ENCODE peak calls at places on chromosomes 5 and 9, in six cellular contexts. K is H1, W is HCT116, C is HepG2, M is K562, I is SK-N-SH. N is an unnamed sample.

GRCh38 chr9:2013688-2014087 is 1.5 kb upstream of the SMARCA2 start:
- DNase-seq in K (no peak), W (no peak), C (no peak), M (no peak), I (no peak), N (no peak)

GRCh38 chr5:89277791-89278190 is 394.8 kb upstream of the MEF2C start:
- DNase-seq in K (no peak), W (no peak), C (no peak), M (no peak), I (no peak), N (no peak)

GRCh38 chr9:5949103-5949699 is 58.5 kb downstream of the MLANA start:
- DNase-seq in K (no peak), W (no peak), C (no peak), M (no peak), I (no peak), N (no peak)

GRCh38 chr5:99879791-99880511 is 655.2 kb upstream of the FAM174A start:
- DNase-seq in K (no peak), W (no peak), C (no peak), M (no peak), I (no peak), N (no peak)

GRCh38 chr9:84823426-84824271 is 154.1 kb downstream of the NTRK2 start:
- DNase-seq in K (no peak), W (no peak), C (no peak), M (no peak), I (no peak), N (no peak)

GRCh38 chr5:79416499-79416898 is 97.4 kb downstream of the HOMER1 start:
- DNase-seq in K (no peak), W (no peak), C (no peak), M (no peak), I (peak), N (no peak)

GRCh38 chr5:139382781-139383180 is 316 bp downstream of the SLC23A1 start:
- DNase-seq in K (no peak), W (no peak), C (no peak), M (no peak), I (no peak), N (no peak)

GRCh38 chr9:125438506-125439433 is 177.1 kb downstream of the GAPVD1 start:
- DNase-seq in K (no peak), W (no peak), C (no peak), M (no peak), I (no peak), N (no peak)

GRCh38 chr9:124771867-124772621 is 933 bp upstream of the NR6A1 start:
- DNase-seq in K (peak), W (peak), C (peak), M (peak), I (peak), N (peak)

GRCh38 chr5:1538741-1539392 is 15.1 kb upstream of the LPCAT1 start:
- DNase-seq in K (no peak), W (no peak), C (no peak), M (no peak), I (no peak), N (no peak)

GRCh38 chr9:71780953-71781352 is 12.6 kb upstream of the CEMIP2 start:
- DNase-seq in K (no peak), W (no peak), C (no peak), M (no peak), I (no peak), N (no peak)

GRCh38 chr9:71778085-71778484 is 9.8 kb upstream of the CEMIP2 start:
- DNase-seq in K (no peak), W (no peak), C (peak), M (no peak), I (no peak), N (no peak)

GRCh38 chr9:71781391-71781790 is 13.1 kb upstream of the CEMIP2 start:
- DNase-seq in K (no peak), W (no peak), C (no peak), M (no peak), I (no peak), N (no peak)

DNA sequence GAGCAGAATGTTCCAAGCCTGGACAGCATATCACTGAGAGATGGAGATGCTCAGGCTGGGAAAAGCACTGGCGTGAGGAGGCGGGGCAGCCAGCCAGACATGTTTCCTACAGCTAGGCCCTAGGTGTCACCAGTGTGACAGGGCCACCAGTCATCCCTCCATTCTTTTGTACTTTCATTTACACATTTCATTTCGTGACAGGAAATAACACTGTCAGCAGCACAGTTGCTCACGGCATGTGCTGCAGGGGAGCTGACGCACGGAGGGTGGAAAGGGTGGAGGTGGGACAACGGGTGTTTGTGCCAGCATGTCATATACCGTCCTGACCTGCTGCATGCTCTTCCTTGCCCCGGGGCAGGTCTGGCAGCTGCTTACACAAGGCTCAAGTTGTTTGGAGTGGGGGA is 14.8 kb upstream of the CEMIP2 start:
- DNase-seq in K (no peak), W (no peak), C (peak), M (no peak), I (no peak), N (no peak)
- TF ChIP-seq SIN3A in K (no peak), W (no peak), C (no peak), M (no peak), I (no peak), N (no peak)

GRCh38 chr9:33880562-33881089 is 63.7 kb downstream of the UBE2R2 start:
- DNase-seq in K (peak), W (no peak), C (no peak), M (peak), I (no peak), N (no peak)
- TF ChIP-seq SIN3A in K (no peak), W (no peak), C (no peak), M (no peak), I (no peak), N (no peak)

GRCh38 chr5:106017243-106017857 is 1653.4 kb downstream of the EFNA5 start:
- DNase-seq in K (no peak), W (no peak), C (no peak), M (no peak), I (no peak), N (no peak)

GRCh38 chr5:106020889-106021288 is 1649.8 kb downstream of the EFNA5 start:
- DNase-seq in K (no peak), W (no peak), C (no peak), M (no peak), I (no peak), N (no peak)

GRCh38 chr5:106014262-106014661 is 1656.5 kb downstream of the EFNA5 start:
- DNase-seq in K (no peak), W (no peak), C (no peak), M (no peak), I (no peak), N (no peak)

DNA sequence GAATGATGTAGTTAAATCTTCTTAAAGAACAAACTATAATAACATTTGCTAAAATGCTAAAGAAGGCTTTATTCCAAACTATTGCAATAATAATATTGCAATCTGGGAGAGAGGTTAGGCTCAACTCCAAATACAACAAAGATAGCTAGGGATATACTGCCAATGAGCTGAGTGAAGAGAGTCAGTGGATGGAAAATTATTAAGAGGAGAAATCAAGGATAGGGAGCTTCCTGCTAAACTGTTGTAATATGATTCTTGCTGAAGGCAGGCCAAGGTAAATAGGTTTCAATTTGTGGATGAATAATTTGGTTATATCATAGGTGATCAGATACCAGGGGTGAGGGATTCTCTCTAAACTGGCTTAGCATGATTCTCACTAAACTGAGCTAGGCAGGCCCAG is 1651.5 kb downstream of the EFNA5 start:
- DNase-seq in K (no peak), W (no peak), C (no peak), M (no peak), I (no peak), N (no peak)
- TF ChIP-seq SIN3A in K (no peak), W (no peak), C (no peak), M (no peak), I (no peak), N (no peak)

GRCh38 chr5:110548171-110548570 is 178.3 kb downstream of the TMEM232 start:
- DNase-seq in K (no peak), W (no peak), C (no peak), M (no peak), I (no peak), N (no peak)

GRCh38 chr5:110549301-110549700 is 177.2 kb downstream of the TMEM232 start:
- DNase-seq in K (no peak), W (no peak), C (no peak), M (no peak), I (no peak), N (peak)

GRCh38 chr5:110542949-110543348 is 183.5 kb downstream of the TMEM232 start:
- DNase-seq in K (no peak), W (no peak), C (no peak), M (no peak), I (no peak), N (no peak)

GRCh38 chr5:110547495-110547894 is 179.0 kb downstream of the TMEM232 start:
- DNase-seq in K (no peak), W (no peak), C (no peak), M (no peak), I (no peak), N (no peak)

DNA sequence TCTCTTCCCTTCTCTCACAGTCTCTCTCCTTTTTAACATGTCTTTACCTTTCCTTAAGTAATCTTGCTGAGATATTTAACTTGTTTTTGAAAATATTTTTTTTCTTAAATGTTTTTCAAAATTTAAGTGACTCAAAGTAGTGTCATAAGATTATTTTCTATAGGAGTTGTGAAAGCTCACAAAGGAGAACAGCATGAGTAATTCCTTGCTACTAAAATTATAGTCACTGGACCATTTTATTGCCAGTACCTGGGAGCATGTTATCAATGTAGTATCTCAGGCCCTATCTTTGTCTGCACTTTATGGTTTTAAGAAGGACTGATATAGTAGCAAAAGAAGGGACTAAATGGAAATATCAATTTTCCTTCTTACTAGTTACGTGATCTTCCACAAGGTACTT is 181.9 kb downstream of the TMEM232 start:
- DNase-seq in K (no peak), W (no peak), C (no peak), M (no peak), I (no peak), N (no peak)
- TF ChIP-seq SIN3A in K (no peak), W (no peak), C (no peak), M (no peak), I (no peak), N (no peak)

GRCh38 chr9:137273616-137274320 is 3.8 kb upstream of the TOR4A start:
- DNase-seq in K (no peak), W (no peak), C (no peak), M (peak), I (no peak), N (no peak)
- TF ChIP-seq SIN3A in K (no peak), W (no peak), C (no peak), M (no peak), I (no peak), N (no peak)